ENCODE peak calls at places on chromosomes 4 and X, in nine cellular contexts. N is PC-3; W is stimulated activated naive CD4-positive, alpha-beta T cell; F is iris pigment epithelial cell; P is myocyte; V is NCI-H524; T is ACHN; H is lower leg skin; I is stimulated activated CD4-positive, alpha-beta T cell treated with anti-CD3 and anti-CD28 coated beads, Interleukin-12 subunit alpha, Interleukin-12 subunit beta, amount 100 ng/mL, for 48 hours. C is an unnamed sample.

GRCh38 chr4:13455411-13455810 is 28.7 kb downstream of the RAB28 start:
- DNase-seq in N (no peak), W (no peak), F (peak; percentile 41), P (peak; percentile 64), V (no peak), T (no peak), H (no peak), I (no peak), C (no peak)

GRCh38 chr4:165947019-165947418 is 74.0 kb downstream of the TLL1 start:
- DNase-seq in N (no peak), W (no peak), F (no peak), P (no peak), V (no peak), T (no peak), H (no peak), I (no peak), C (no peak)

GRCh38 chr4:165662341-165662740 is 210.7 kb upstream of the TLL1 start:
- DNase-seq in N (no peak), W (no peak), F (no peak), P (peak; percentile 3), V (no peak), T (no peak), H (no peak), I (no peak), C (no peak)

GRCh38 chr4:54781771-54782170 is 124.0 kb downstream of the KIT start:
- DNase-seq in N (no peak), W (no peak), F (no peak), P (no peak), V (no peak), T (no peak), H (peak; percentile 37), I (no peak), C (no peak)

GRCh38 chr4:83846193-83846830 is 310.4 kb downstream of the GPAT3 start:
- DNase-seq in N (no peak), W (no peak), F (no peak), P (no peak), V (no peak), T (no peak), H (no peak), I (no peak), C (no peak)

GRCh38 chr4:4396628-4397440 is 9.9 kb downstream of the NSG1 start:
- DNase-seq in N (no peak), W (no peak), F (peak; percentile 53), P (no peak), V (peak; percentile 81), T (no peak), H (no peak), I (no peak), C (no peak)

GRCh38 chr4:179027569-179027968 is 1585.3 kb upstream of the AGA start:
- DNase-seq in N (no peak), W (no peak), F (no peak), P (no peak), V (no peak), T (no peak), H (no peak), I (no peak), C (no peak)

GRCh38 chrX:41421071-41421729 is 25.9 kb upstream of the NYX start:
- DNase-seq in N (no peak), W (no peak), F (no peak), P (no peak), V (peak; percentile 8), T (no peak), H (no peak), I (no peak), C (no peak)

GRCh38 chrX:40006025-40007017 is 91.4 kb downstream of the BCOR start:
- DNase-seq in N (no peak), W (no peak), F (no peak), P (no peak), V (peak; percentile 32), T (no peak), H (no peak), I (peak; percentile 26), C (peak; percentile 12)

GRCh38 chrX:118652717-118653116 is 74.7 kb upstream of the IL13RA1 start:
- DNase-seq in N (peak; percentile 74), W (no peak), F (peak; percentile 20), P (no peak), V (no peak), T (no peak), H (no peak), I (no peak), C (no peak)

GRCh38 chrX:56978172-56978571 is 17.2 kb downstream of the SPIN3 start:
- DNase-seq in N (peak; percentile 73), W (peak; percentile 3), F (peak; percentile 43), P (peak; percentile 44), V (peak; percentile 41), T (peak; percentile 36), H (peak; percentile 16), I (no peak), C (peak; percentile 53)

GRCh38 chr4:42638993-42639392 is 17.9 kb downstream of the ATP8A1 start:
- DNase-seq in N (no peak), W (no peak), F (no peak), P (peak; percentile 46), V (peak; percentile 42), T (no peak), H (no peak), I (no peak), C (no peak)

GRCh38 chr4:74675673-74676279 is 118.5 kb downstream of the BTC start:
- DNase-seq in N (peak; percentile 82), W (no peak), F (peak; percentile 75), P (peak; percentile 64), V (peak; percentile 42), T (peak; percentile 75), H (no peak), I (no peak), C (peak; percentile 20)

GRCh38 chrX:95117556-95117955 is 1443.5 kb downstream of the FAM133A start:
- DNase-seq in N (no peak), W (no peak), F (no peak), P (no peak), V (no peak), T (no peak), H (no peak), I (no peak), C (no peak)

GRCh38 chr4:20506827-20507226 is 193.4 kb upstream of the PACRGL start:
- DNase-seq in N (peak; percentile 76), W (no peak), F (peak; percentile 95), P (peak; percentile 12), V (no peak), T (no peak), H (no peak), I (no peak), C (no peak)

GRCh38 chr4:6446538-6447451 is 25.6 kb downstream of the PPP2R2C start:
- DNase-seq in N (no peak), W (no peak), F (no peak), P (no peak), V (peak; percentile 26), T (no peak), H (no peak), I (no peak), C (no peak)

GRCh38 chr4:82555279-82555678 is 6.5 kb downstream of the TMEM150C start:
- DNase-seq in N (no peak), W (no peak), F (no peak), P (peak; percentile 16), V (peak; percentile 3), T (no peak), H (no peak), I (no peak), C (no peak)

C was measured in HL-60.